ENCODE peak calls at places on chromosomes 3 and 15, in five cellular contexts. C, J, S, W and B are unnamed samples.
A peak's percentile ranks its signal among the peaks of the same experiment; 100 is the strongest.

GRCh38 chr3:139202226-139202958 is 141.4 kb upstream of the MRPS22 start:
- DNase-seq in W (peak; percentile 76), C (no peak), J (no peak), S (no peak), B (peak; percentile 67)

GRCh38 chr15:75059607-75060006 is 36.2 kb downstream of the PPCDC start:
- DNase-seq in W (peak; percentile 10), S (no peak), J (no peak), C (no peak), B (peak; percentile 69)

GRCh38 chr3:125406070-125406469 is 30.9 kb upstream of the ZNF148 start:
- DNase-seq in S (no peak), W (no peak), C (no peak), J (no peak), B (no peak)

GRCh38 chr15:35911052-35911780 is 365.3 kb upstream of the DPH6 start:
- DNase-seq in S (no peak), J (no peak), W (no peak), C (no peak), B (no peak)

GRCh38 chr3:28279770-28280169 is 38.4 kb downstream of the CMC1 start:
- DNase-seq in W (no peak), C (no peak), S (peak; percentile 34), J (peak; percentile 76), B (no peak)

GRCh38 chr15:56243774-56244236 is at the start of gene RFX7:
- DNase-seq in S (peak; percentile 26), C (peak; percentile 83), W (peak; percentile 70), J (peak; percentile 72), B (no peak)

GRCh38 chr3:116739678-116740077 is 30.1 kb downstream of the TUSC7 start:
- DNase-seq in W (no peak), J (no peak), S (no peak), C (no peak), B (no peak)

GRCh38 chr15:66749841-66750575 is 48.0 kb downstream of the SMAD6 start:
- DNase-seq in J (no peak), W (no peak), C (no peak), S (no peak), B (no peak)

GRCh38 chr3:51999861-52000260 is 4.2 kb upstream of the RPL29 start:
- DNase-seq in C (no peak), W (no peak), J (no peak), S (no peak), B (no peak)

GRCh38 chr15:95290376-95290973 is 1040.0 kb upstream of the NR2F2 start:
- DNase-seq in C (no peak), W (no peak), S (no peak), J (peak; percentile 50), B (no peak)

GRCh38 chr3:86937306-86937791 is 53.6 kb downstream of the VGLL3 start:
- DNase-seq in C (no peak), W (no peak), J (peak; percentile 88), S (peak; percentile 84), B (no peak)

GRCh38 chr15:38069001-38069400 is 134.6 kb downstream of the TMCO5A start:
- DNase-seq in W (peak; percentile 54), J (peak; percentile 83), C (no peak), S (no peak), B (no peak)

GRCh38 chr3:195209836-195210551 is 61.0 kb downstream of the XXYLT1 start:
- DNase-seq in C (peak; percentile 76), W (peak; percentile 37), S (no peak), J (peak; percentile 62), B (peak; percentile 84)

GRCh38 chr3:2958553-2958952 is 151.6 kb downstream of the IL5RA start:
- DNase-seq in W (no peak), J (no peak), S (no peak), C (no peak), B (no peak)

GRCh38 chr3:195221015-195221853 is 49.7 kb downstream of the XXYLT1 start:
- DNase-seq in W (peak; percentile 6), S (no peak), C (peak; percentile 40), J (peak; percentile 49), B (peak; percentile 80)

GRCh38 chr3:19945405-19946290 is 1.2 kb upstream of the RAB5A start:
- DNase-seq in C (no peak), S (no peak), W (peak; percentile 60), J (peak; percentile 10), B (no peak)

GRCh38 chr3:85576091-85576690 is 617.4 kb downstream of the CADM2 start:
- DNase-seq in C (peak; percentile 28), S (peak; percentile 11), J (peak; percentile 70), W (peak; percentile 45), B (no peak)

GRCh38 chr3:126104742-126105605 is 21.1 kb upstream of the SLC41A3 start:
- DNase-seq in W (peak; percentile 13), C (no peak), J (no peak), S (no peak), B (no peak)

GRCh38 chr3:71681224-71681668 is 44.0 kb downstream of the EIF4E3 start:
- DNase-seq in S (peak; percentile 47), C (peak; percentile 51), W (peak; percentile 51), J (peak; percentile 85), B (no peak)

GRCh38 chr3:196662711-196663571 is 23.4 kb downstream of the NRROS start:
- DNase-seq in W (no peak), J (no peak), S (no peak), C (no peak), B (no peak)

GRCh38 chr3:14773281-14773680 is 45.5 kb upstream of the FGD5 start:
- DNase-seq in J (no peak), C (no peak), S (no peak), W (no peak), B (no peak)

GRCh38 chr3:161689699-161690098 is 193.1 kb downstream of the OTOL1 start:
- DNase-seq in J (no peak), W (no peak), S (no peak), C (no peak), B (no peak)

GRCh38 chr15:90315276-90315982 is 36.7 kb upstream of the ZNF774 start:
- DNase-seq in S (no peak), C (peak; percentile 68), W (peak; percentile 88), J (peak; percentile 89), B (no peak)

GRCh38 chr3:176796371-176796770 is 400.9 kb downstream of the TBL1XR1 start:
- DNase-seq in C (no peak), W (no peak), S (no peak), J (peak; percentile 4), B (no peak)

GRCh38 chr15:89136818-89137772 is 48.8 kb downstream of the ABHD2 start:
- DNase-seq in W (no peak), J (peak; percentile 17), C (no peak), S (no peak), B (no peak)

GRCh38 chr3:8238434-8238833 is 263.2 kb upstream of the LMCD1 start:
- DNase-seq in S (no peak), W (no peak), J (no peak), C (no peak), B (no peak)

GRCh38 chr3:160601288-160601687 is 35.9 kb upstream of the KPNA4 start:
- DNase-seq in C (no peak), W (no peak), J (no peak), S (no peak), B (no peak)

GRCh38 chr3:197028711-197029510 is 706 bp downstream of the MELTF start:
- DNase-seq in W (peak; percentile 36), C (no peak), S (no peak), J (no peak), B (peak; percentile 86)

GRCh38 chr3:13346481-13347389 is 73.4 kb downstream of the NUP210 start:
- DNase-seq in W (peak; percentile 20), S (no peak), J (no peak), C (peak; percentile 36), B (no peak)

GRCh38 chr15:65910341-65910740 is 41.0 kb downstream of the RAB11A start:
- DNase-seq in C (no peak), S (no peak), J (no peak), W (no peak), B (no peak)

GRCh38 chr3:184688251-184688851 is 23.5 kb downstream of the MAGEF1 start:
- DNase-seq in S (peak; percentile 66), J (peak; percentile 93), W (no peak), C (no peak), B (no peak)

GRCh38 chr3:46905191-46905560 is 27.7 kb downstream of the PTH1R start:
- DNase-seq in W (no peak), C (peak; percentile 8), S (no peak), J (no peak), B (no peak)

GRCh38 chr15:59060348-59060747 is 44.6 kb upstream of the CCNB2 start:
- DNase-seq in W (no peak), C (no peak), J (no peak), S (no peak), B (no peak)

GRCh38 chr15:75640483-75641175 is 605 bp upstream of the IMP3 start:
- DNase-seq in J (peak; percentile 70), C (no peak), W (no peak), S (no peak), B (no peak)

GRCh38 chr3:126111566-126112475 is 27.9 kb upstream of the SLC41A3 start:
- DNase-seq in S (no peak), J (no peak), C (no peak), W (peak; percentile 15), B (no peak)

DNA sequence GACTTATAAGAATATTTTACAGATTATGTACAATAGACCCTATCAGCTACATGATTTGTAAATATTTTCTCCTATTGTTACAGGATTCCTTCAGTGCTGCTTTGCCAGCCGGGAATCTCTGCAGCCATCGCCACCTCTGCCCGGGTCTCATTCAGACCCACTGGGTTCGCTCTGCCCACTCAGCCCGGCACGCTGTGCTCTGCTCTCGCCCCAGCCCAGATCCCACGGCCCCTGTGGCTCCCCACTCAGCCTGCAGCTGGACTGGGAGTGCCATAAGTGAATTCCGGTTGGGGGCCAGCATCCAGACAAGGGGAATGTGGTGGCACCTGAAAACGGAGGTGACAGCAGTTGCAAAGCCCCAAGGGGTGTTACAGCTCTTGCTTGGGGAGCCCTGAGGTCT is 71.8 kb downstream of the NPAP1 start:
- DNase-seq in C (no peak), S (no peak), W (no peak), J (no peak), B (no peak)
- H3K9me3 ChIP-seq in C (peaks cover 8% of the 10 kb centered on the region), S (peaks cover 27% of the 10 kb centered on the region), W (no peaks in the 10 kb centered on the region), J (no peaks in the 10 kb centered on the region), B (no peaks in the 10 kb centered on the region)

GRCh38 chr15:100944237-100944875 is 25.2 kb downstream of the LRRK1 start:
- DNase-seq in S (no peak), W (no peak), J (peak; percentile 36), C (no peak), B (no peak)
- H3K4me3 ChIP-seq in S (no peak overlapping the region), W (no peak overlapping the region), J (no peak overlapping the region), C (no peak overlapping the region), B (no peak overlapping the region)

DNA sequence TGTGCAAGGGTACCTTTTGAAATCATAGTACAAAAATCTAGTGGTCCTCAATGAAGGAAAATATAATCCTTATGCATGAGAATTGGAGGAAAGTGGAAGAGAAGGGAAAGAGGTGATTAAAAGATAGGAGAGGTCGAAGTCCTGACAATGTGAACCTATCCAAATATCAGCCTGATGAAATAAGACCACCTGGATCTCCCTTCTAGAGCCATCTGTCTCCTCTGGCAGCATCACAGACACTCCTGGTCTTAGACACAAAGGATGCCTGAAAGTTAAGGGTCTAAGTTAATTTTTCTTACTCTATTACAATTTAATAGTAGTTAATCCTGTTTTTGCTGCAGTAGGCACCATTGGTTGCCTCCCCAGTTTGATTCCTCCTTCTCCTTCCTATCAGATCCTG is 11.1 kb upstream of the TMED3 start:
- DNase-seq in C (no peak), J (no peak), W (no peak), S (no peak), B (no peak)
- H3K27me3 ChIP-seq in C (peaks cover 13% of the 10 kb centered on the region), J (no peaks in the 10 kb centered on the region), W (no peaks in the 10 kb centered on the region), S (no peaks in the 10 kb centered on the region), B (no peaks in the 10 kb centered on the region)

GRCh38 chr3:42314411-42314810 is 48.4 kb upstream of the CCK start:
- DNase-seq in C (no peak), S (no peak), J (no peak), W (no peak), B (no peak)
- H3K9me3 ChIP-seq in C (peaks cover 27% of the 10 kb centered on the region), S (peaks cover 2% of the 10 kb centered on the region), J (no peaks in the 10 kb centered on the region), W (peaks cover 6% of the 10 kb centered on the region), B (no peaks in the 10 kb centered on the region)